ENCODE peak calls at places on chromosomes 7 and 10, in four cellular contexts. One of them, this sample, is unnamed.

GRCh38 chr7:16697507-16698199 is 51.7 kb downstream of the BZW2 start:
- DNase-seq in body of pancreas: no peak
- DNase-seq in IMR-90: peak
- DNase-seq in endothelial cell of umbilical vein: no peak
- DNase-seq in this sample: no peak

GRCh38 chr7:7810826-7811225 is 92.4 kb upstream of the RPA3 start:
- DNase-seq in body of pancreas: no peak
- DNase-seq in IMR-90: no peak
- DNase-seq in endothelial cell of umbilical vein: no peak
- DNase-seq in this sample: no peak

GRCh38 chr10:8049151-8049873 is 5.2 kb upstream of the GATA3 start:
- DNase-seq in body of pancreas: no peak
- DNase-seq in IMR-90: no peak
- DNase-seq in endothelial cell of umbilical vein: no peak
- DNase-seq in this sample: no peak

GRCh38 chr7:52163311-52163710 is 846.7 kb upstream of the COBL start:
- DNase-seq in body of pancreas: no peak
- DNase-seq in IMR-90: no peak
- DNase-seq in endothelial cell of umbilical vein: no peak
- DNase-seq in this sample: no peak

GRCh38 chr7:137985253-137985896 is 16.5 kb downstream of the CREB3L2 start:
- DNase-seq in body of pancreas: no peak
- DNase-seq in IMR-90: peak
- DNase-seq in endothelial cell of umbilical vein: peak
- DNase-seq in this sample: no peak

GRCh38 chr7:30594055-30594539 is 581 bp upstream of the GARS1 start:
- DNase-seq in body of pancreas: peak
- DNase-seq in IMR-90: peak
- DNase-seq in endothelial cell of umbilical vein: no peak
- DNase-seq in this sample: peak

GRCh38 chr7:130901209-130901783 is 167.3 kb upstream of the KLF14 start:
- DNase-seq in body of pancreas: peak
- DNase-seq in IMR-90: peak
- DNase-seq in endothelial cell of umbilical vein: no peak
- DNase-seq in this sample: no peak

GRCh38 chr10:90775351-90776028 is 82.3 kb downstream of the HTR7 start:
- DNase-seq in body of pancreas: peak
- DNase-seq in IMR-90: no peak
- DNase-seq in endothelial cell of umbilical vein: no peak
- DNase-seq in this sample: no peak

GRCh38 chr7:65239707-65240352 is 133.8 kb upstream of the ZNF92 start:
- DNase-seq in body of pancreas: peak
- DNase-seq in IMR-90: no peak
- DNase-seq in endothelial cell of umbilical vein: peak
- DNase-seq in this sample: no peak

GRCh38 chr10:102564209-102564834 is 60.5 kb downstream of the SUFU start:
- DNase-seq in body of pancreas: no peak
- DNase-seq in IMR-90: no peak
- DNase-seq in endothelial cell of umbilical vein: no peak
- DNase-seq in this sample: no peak

GRCh38 chr7:68730871-68731403 is 867.3 kb upstream of the AUTS2 start:
- DNase-seq in body of pancreas: peak
- DNase-seq in IMR-90: no peak
- DNase-seq in endothelial cell of umbilical vein: no peak
- DNase-seq in this sample: no peak

GRCh38 chr10:5861269-5862031 is 28.2 kb downstream of the ANKRD16 start:
- DNase-seq in body of pancreas: peak
- DNase-seq in IMR-90: peak
- DNase-seq in endothelial cell of umbilical vein: peak
- DNase-seq in this sample: no peak

GRCh38 chr10:94042001-94042813 is 48.5 kb downstream of the PLCE1 start:
- DNase-seq in body of pancreas: no peak
- DNase-seq in IMR-90: peak
- DNase-seq in endothelial cell of umbilical vein: no peak
- DNase-seq in this sample: no peak

GRCh38 chr7:44073664-44074348 is 8.4 kb upstream of the PGAM2 start:
- DNase-seq in body of pancreas: peak
- DNase-seq in IMR-90: peak
- DNase-seq in endothelial cell of umbilical vein: peak
- DNase-seq in this sample: no peak

GRCh38 chr7:63998549-63998948 is at the start of gene ZNF722:
- DNase-seq in body of pancreas: no peak
- DNase-seq in IMR-90: no peak
- DNase-seq in endothelial cell of umbilical vein: no peak
- DNase-seq in this sample: no peak

GRCh38 chr10:103397191-103397825 is 882 bp downstream of the PDCD11 start:
- DNase-seq in body of pancreas: peak
- DNase-seq in IMR-90: no peak
- DNase-seq in endothelial cell of umbilical vein: no peak
- DNase-seq in this sample: no peak

GRCh38 chr10:130453036-130453720 is 317.0 kb downstream of the GLRX3 start:
- DNase-seq in body of pancreas: no peak
- DNase-seq in IMR-90: no peak
- DNase-seq in endothelial cell of umbilical vein: no peak
- DNase-seq in this sample: no peak

GRCh38 chr10:24462889-24463552 is 254.1 kb downstream of the KIAA1217 start:
- DNase-seq in body of pancreas: no peak
- DNase-seq in IMR-90: no peak
- DNase-seq in endothelial cell of umbilical vein: no peak
- DNase-seq in this sample: no peak

GRCh38 chr7:152025077-152025936 is at the start of gene GALNT11:
- DNase-seq in body of pancreas: peak
- DNase-seq in IMR-90: peak
- DNase-seq in endothelial cell of umbilical vein: peak
- DNase-seq in this sample: peak
- TF ChIP-seq POLR2A in body of pancreas: peak
- TF ChIP-seq POLR2A in IMR-90: peak
- TF ChIP-seq POLR2A in endothelial cell of umbilical vein: peak
- TF ChIP-seq POLR2A in this sample: peak

GRCh38 chr10:97140284-97140846 is 45.4 kb downstream of the SLIT1 start:
- DNase-seq in body of pancreas: no peak
- DNase-seq in IMR-90: no peak
- DNase-seq in endothelial cell of umbilical vein: no peak
- DNase-seq in this sample: no peak
- TF ChIP-seq POLR2A in body of pancreas: no peak
- TF ChIP-seq POLR2A in IMR-90: no peak
- TF ChIP-seq POLR2A in endothelial cell of umbilical vein: no peak
- TF ChIP-seq POLR2A in this sample: no peak

GRCh38 chr7:113071465-113071864 is 15.2 kb downstream of the GPR85 start:
- DNase-seq in body of pancreas: peak
- DNase-seq in IMR-90: peak
- DNase-seq in endothelial cell of umbilical vein: no peak
- DNase-seq in this sample: no peak
- TF ChIP-seq POLR2A in body of pancreas: no peak
- TF ChIP-seq POLR2A in IMR-90: no peak
- TF ChIP-seq POLR2A in endothelial cell of umbilical vein: no peak
- TF ChIP-seq POLR2A in this sample: no peak

DNA sequence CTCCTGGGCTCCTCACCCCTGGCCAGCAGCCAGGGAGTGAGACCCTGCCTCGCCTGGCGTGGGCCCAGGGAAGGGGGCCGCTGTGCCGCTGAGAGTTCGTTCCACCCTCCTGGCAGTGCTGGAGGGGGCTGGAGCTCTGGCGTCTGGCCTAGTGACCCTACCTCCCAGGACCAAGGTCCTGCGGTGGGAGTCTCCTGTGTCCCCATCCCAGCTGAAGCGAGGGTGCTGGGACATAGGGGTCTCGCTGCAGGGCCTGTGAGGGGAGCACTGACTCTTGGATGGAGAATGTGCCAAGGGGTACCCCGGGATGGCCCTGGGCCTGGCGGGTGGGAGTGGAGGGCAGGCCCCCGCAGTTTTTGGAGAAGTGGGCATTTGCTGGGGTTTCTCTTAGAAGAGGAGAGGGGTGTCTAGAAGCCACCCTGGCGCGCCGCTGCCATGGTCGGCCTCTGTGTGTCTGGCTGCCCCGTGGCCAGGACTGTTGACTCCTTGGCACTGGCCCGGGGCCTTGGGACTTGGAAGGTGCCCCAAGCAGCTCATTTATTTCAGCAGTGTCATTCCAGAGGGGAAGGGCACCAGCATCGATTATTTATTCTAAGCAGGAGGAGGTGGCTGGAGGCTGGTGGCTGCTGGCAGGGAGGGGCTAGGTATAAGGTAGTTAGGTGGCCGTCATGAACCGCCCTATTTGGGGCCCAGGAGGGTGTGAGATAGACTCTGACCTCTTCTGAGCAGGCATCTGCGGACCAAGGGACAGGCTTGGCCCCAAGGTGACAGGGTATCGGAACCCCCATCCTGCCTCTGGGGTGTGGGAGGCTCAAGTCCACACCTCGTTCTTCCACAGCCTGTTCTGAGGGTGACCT is 1.5 kb downstream of the GTF2IRD1 start:
- DNase-seq in body of pancreas: peak
- DNase-seq in IMR-90: no peak
- DNase-seq in endothelial cell of umbilical vein: no peak
- DNase-seq in this sample: no peak
- TF ChIP-seq POLR2A in body of pancreas: peak
- TF ChIP-seq POLR2A in IMR-90: no peak
- TF ChIP-seq POLR2A in endothelial cell of umbilical vein: no peak
- TF ChIP-seq POLR2A in this sample: no peak

GRCh38 chr7:1926908-1927306 is 256.8 kb downstream of the ELFN1 start:
- DNase-seq in body of pancreas: no peak
- DNase-seq in IMR-90: no peak
- DNase-seq in endothelial cell of umbilical vein: no peak
- DNase-seq in this sample: no peak

GRCh38 chr7:1927942-1928341 is 257.9 kb downstream of the ELFN1 start:
- DNase-seq in body of pancreas: no peak
- DNase-seq in IMR-90: no peak
- DNase-seq in endothelial cell of umbilical vein: no peak
- DNase-seq in this sample: no peak

GRCh38 chr7:1930381-1931065 is 260.4 kb downstream of the ELFN1 start:
- DNase-seq in body of pancreas: no peak
- DNase-seq in IMR-90: no peak
- DNase-seq in endothelial cell of umbilical vein: no peak
- DNase-seq in this sample: no peak

GRCh38 chr7:1925973-1926907 is 256.2 kb downstream of the ELFN1 start:
- DNase-seq in body of pancreas: no peak
- DNase-seq in IMR-90: no peak
- DNase-seq in endothelial cell of umbilical vein: peak
- DNase-seq in this sample: no peak

DNA sequence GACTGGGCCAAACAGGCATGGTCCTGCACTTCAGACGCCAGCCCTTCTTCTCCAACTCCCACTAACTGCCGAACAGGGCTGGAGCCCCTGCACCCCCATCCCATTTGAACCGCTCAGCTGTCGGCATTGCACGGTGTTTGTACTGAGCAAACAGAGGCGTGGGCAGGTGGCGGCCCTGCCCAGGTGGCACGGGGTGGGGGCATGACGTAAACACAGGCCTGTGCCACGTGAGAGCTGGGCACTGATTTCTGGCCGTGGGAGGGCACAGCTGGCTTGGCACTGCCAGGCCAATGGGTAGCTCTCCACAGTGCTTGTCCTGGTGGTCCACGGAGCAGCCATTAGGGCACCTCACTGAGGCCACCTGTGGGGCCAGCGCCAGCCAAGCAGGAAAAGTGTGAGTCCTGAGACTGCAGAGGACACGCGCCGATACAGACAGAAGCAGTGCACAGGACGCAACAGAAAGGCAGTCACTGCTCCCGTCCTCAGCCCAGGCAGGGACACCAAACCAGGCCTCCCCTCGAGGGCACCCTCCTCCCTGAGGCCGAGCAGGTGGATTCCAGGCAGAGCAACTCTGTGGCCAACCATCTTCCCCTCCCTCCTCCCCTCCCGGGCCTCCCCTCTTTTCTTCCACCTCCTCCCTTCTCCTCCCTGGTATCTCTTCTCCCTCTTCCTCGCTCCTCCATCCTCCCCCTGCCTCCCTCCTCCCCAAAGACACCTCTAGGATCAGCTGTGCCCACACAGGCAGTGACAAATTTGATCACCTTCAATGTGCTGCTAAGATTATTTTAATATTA is 258.7 kb downstream of the ELFN1 start:
- DNase-seq in body of pancreas: peak
- DNase-seq in IMR-90: no peak
- DNase-seq in endothelial cell of umbilical vein: no peak
- DNase-seq in this sample: no peak
- TF ChIP-seq POLR2A in body of pancreas: peak
- TF ChIP-seq POLR2A in IMR-90: no peak
- TF ChIP-seq POLR2A in endothelial cell of umbilical vein: no peak
- TF ChIP-seq POLR2A in this sample: no peak